ENCODE peak calls at places on chromosomes 1 and 21, in five cellular contexts. One of them, this sample, is unnamed.

GRCh38 chr21:38441153-38441552 is 57.1 kb downstream of the ERG start:
- DNase-seq in AG09309: no peak
- DNase-seq in colonic mucosa: no peak
- DNase-seq in heart right ventricle: no peak
- DNase-seq in RWPE1: no peak
- DNase-seq in this sample: no peak

GRCh38 chr1:205205055-205205454 is 6.4 kb downstream of the DSTYK start:
- DNase-seq in AG09309: no peak
- DNase-seq in colonic mucosa: no peak
- DNase-seq in heart right ventricle: no peak
- DNase-seq in RWPE1: no peak
- DNase-seq in this sample: no peak

GRCh38 chr1:104946558-104947210 is 1197.0 kb downstream of the AMY1C start:
- DNase-seq in AG09309: no peak
- DNase-seq in colonic mucosa: no peak
- DNase-seq in heart right ventricle: no peak
- DNase-seq in RWPE1: no peak
- DNase-seq in this sample: no peak

GRCh38 chr1:160097911-160098851 is at the start of gene IGSF8:
- DNase-seq in AG09309: no peak
- DNase-seq in colonic mucosa: peak; percentile 96
- DNase-seq in heart right ventricle: peak; percentile 93
- DNase-seq in RWPE1: no peak
- DNase-seq in this sample: peak; percentile 92

GRCh38 chr1:47184090-47184735 is 5.6 kb downstream of the PDZK1IP1 start:
- DNase-seq in AG09309: no peak
- DNase-seq in colonic mucosa: no peak
- DNase-seq in heart right ventricle: no peak
- DNase-seq in RWPE1: no peak
- DNase-seq in this sample: no peak

GRCh38 chr1:47710075-47711071 is 272.5 kb downstream of the FOXD2 start:
- DNase-seq in AG09309: no peak
- DNase-seq in colonic mucosa: peak; percentile 83
- DNase-seq in heart right ventricle: peak; percentile 83
- DNase-seq in RWPE1: peak; percentile 88
- DNase-seq in this sample: peak; percentile 69

GRCh38 chr1:34286547-34286946 is 109.8 kb downstream of the C1orf94 start:
- DNase-seq in AG09309: no peak
- DNase-seq in colonic mucosa: no peak
- DNase-seq in heart right ventricle: no peak
- DNase-seq in RWPE1: no peak
- DNase-seq in this sample: no peak

GRCh38 chr1:223298706-223299105 is 65.3 kb downstream of the SUSD4 start:
- DNase-seq in AG09309: no peak
- DNase-seq in colonic mucosa: no peak
- DNase-seq in heart right ventricle: no peak
- DNase-seq in RWPE1: no peak
- DNase-seq in this sample: no peak

GRCh38 chr21:42460391-42461184 is 35.4 kb downstream of the RSPH1 start:
- DNase-seq in AG09309: no peak
- DNase-seq in colonic mucosa: no peak
- DNase-seq in heart right ventricle: no peak
- DNase-seq in RWPE1: no peak
- DNase-seq in this sample: no peak

GRCh38 chr1:166489670-166490436 is 323.1 kb upstream of the FAM78B start:
- DNase-seq in AG09309: no peak
- DNase-seq in colonic mucosa: peak; percentile 20
- DNase-seq in heart right ventricle: no peak
- DNase-seq in RWPE1: peak; percentile 2
- DNase-seq in this sample: no peak

GRCh38 chr1:160115545-160116276 is at the start of gene ATP1A2:
- DNase-seq in AG09309: no peak
- DNase-seq in colonic mucosa: no peak
- DNase-seq in heart right ventricle: peak; percentile 60
- DNase-seq in RWPE1: no peak
- DNase-seq in this sample: no peak

GRCh38 chr1:163036661-163037060 is 32.5 kb upstream of the RGS4 start:
- DNase-seq in AG09309: no peak
- DNase-seq in colonic mucosa: no peak
- DNase-seq in heart right ventricle: no peak
- DNase-seq in RWPE1: no peak
- DNase-seq in this sample: no peak

GRCh38 chr1:100461222-100461621 is 76.7 kb upstream of the GPR88 start:
- DNase-seq in AG09309: no peak
- DNase-seq in colonic mucosa: no peak
- DNase-seq in heart right ventricle: no peak
- DNase-seq in RWPE1: no peak
- DNase-seq in this sample: no peak

GRCh38 chr1:163090321-163090945 is 21.3 kb downstream of the RGS4 start:
- DNase-seq in AG09309: no peak
- DNase-seq in colonic mucosa: no peak
- DNase-seq in heart right ventricle: no peak
- DNase-seq in RWPE1: no peak
- DNase-seq in this sample: no peak

GRCh38 chr1:94428441-94428840 is 10.3 kb downstream of the ABCD3 start:
- DNase-seq in AG09309: no peak
- DNase-seq in colonic mucosa: no peak
- DNase-seq in heart right ventricle: no peak
- DNase-seq in RWPE1: no peak
- DNase-seq in this sample: no peak

GRCh38 chr1:240831191-240831631 is 219.3 kb upstream of the GREM2 start:
- DNase-seq in AG09309: peak; percentile 94
- DNase-seq in colonic mucosa: no peak
- DNase-seq in heart right ventricle: no peak
- DNase-seq in RWPE1: peak; percentile 59
- DNase-seq in this sample: no peak

GRCh38 chr1:54874079-54874830 is 12.7 kb downstream of the DHCR24 start:
- DNase-seq in AG09309: no peak
- DNase-seq in colonic mucosa: no peak
- DNase-seq in heart right ventricle: no peak
- DNase-seq in RWPE1: no peak
- DNase-seq in this sample: no peak

GRCh38 chr1:10724948-10725852 is 71.2 kb downstream of the CASZ1 start:
- DNase-seq in AG09309: peak; percentile 52
- DNase-seq in colonic mucosa: no peak
- DNase-seq in heart right ventricle: peak; percentile 72
- DNase-seq in RWPE1: no peak
- DNase-seq in this sample: peak; percentile 63

GRCh38 chr1:162882248-162882666 is 21.3 kb upstream of the CCDC190 start:
- DNase-seq in AG09309: no peak
- DNase-seq in colonic mucosa: no peak
- DNase-seq in heart right ventricle: no peak
- DNase-seq in RWPE1: no peak
- DNase-seq in this sample: no peak

GRCh38 chr1:151187205-151187604 is 2.8 kb downstream of the VPS72 start:
- DNase-seq in AG09309: no peak
- DNase-seq in colonic mucosa: no peak
- DNase-seq in heart right ventricle: no peak
- DNase-seq in RWPE1: no peak
- DNase-seq in this sample: no peak

GRCh38 chr1:24526045-24526444 is 23.4 kb downstream of the RCAN3 start:
- DNase-seq in AG09309: no peak
- DNase-seq in colonic mucosa: no peak
- DNase-seq in heart right ventricle: no peak
- DNase-seq in RWPE1: no peak
- DNase-seq in this sample: no peak

GRCh38 chr1:18336811-18337210 is 143.9 kb upstream of the KLHDC7A start:
- DNase-seq in AG09309: no peak
- DNase-seq in colonic mucosa: no peak
- DNase-seq in heart right ventricle: no peak
- DNase-seq in RWPE1: no peak
- DNase-seq in this sample: no peak

GRCh38 chr1:98921817-98922216 is 82.8 kb downstream of the PLPPR5 start:
- DNase-seq in AG09309: no peak
- DNase-seq in colonic mucosa: no peak
- DNase-seq in heart right ventricle: no peak
- DNase-seq in RWPE1: peak; percentile 50
- DNase-seq in this sample: no peak

GRCh38 chr1:89791064-89791721 is 29.6 kb upstream of the LRRC8D start:
- DNase-seq in AG09309: no peak
- DNase-seq in colonic mucosa: no peak
- DNase-seq in heart right ventricle: no peak
- DNase-seq in RWPE1: no peak
- DNase-seq in this sample: no peak

DNA sequence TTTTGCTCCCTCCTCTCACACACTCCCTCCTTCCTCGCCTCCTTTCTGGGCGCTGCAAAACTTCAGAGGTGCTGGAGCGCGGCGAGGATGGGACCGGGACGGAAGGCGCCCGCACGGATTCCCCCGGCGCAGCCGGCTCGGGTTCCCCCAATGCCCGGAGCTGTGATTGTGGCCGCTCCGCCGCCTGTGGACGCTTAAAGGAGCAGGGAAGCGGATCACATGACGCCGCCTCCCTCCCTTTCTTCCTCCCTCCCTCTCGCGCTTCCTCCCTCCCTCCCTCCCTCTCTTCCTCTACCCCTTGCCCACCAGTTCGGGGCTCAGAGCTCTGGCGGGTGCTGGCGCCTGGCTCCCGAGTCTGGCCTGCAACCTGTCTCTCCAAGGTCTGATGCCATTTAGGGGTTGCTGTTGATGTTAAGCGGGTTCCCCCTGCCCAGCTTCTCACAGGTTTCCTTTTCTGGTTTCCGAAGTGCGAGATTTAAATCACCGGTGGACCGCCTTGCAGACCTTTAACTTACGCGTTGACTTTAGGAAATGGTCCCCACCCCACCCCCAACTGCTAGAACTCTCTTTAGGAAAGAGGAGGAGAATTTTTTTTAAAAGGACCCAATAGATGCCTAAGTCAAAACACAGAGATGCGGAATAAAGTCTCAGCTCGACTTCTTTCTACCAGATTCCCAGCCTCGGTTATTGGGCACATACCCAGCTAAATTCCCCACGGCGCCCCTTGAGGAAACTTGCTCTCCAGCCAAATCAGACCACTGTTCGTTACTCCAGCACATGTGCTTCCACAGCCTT is at the start of gene WLS:
- DNase-seq in AG09309: no peak
- DNase-seq in colonic mucosa: peak; percentile 87
- DNase-seq in heart right ventricle: peak; percentile 79
- DNase-seq in RWPE1: peak; percentile 67
- DNase-seq in this sample: peak; percentile 78
- TF ChIP-seq CTCF in AG09309: no peak
- TF ChIP-seq CTCF in colonic mucosa: no peak
- TF ChIP-seq CTCF in heart right ventricle: no peak
- TF ChIP-seq CTCF in RWPE1: no peak
- TF ChIP-seq CTCF in this sample: peak; percentile 28

GRCh38 chr21:33894736-33895288 is 20.8 kb downstream of the ATP5PO start:
- DNase-seq in AG09309: peak; percentile 61
- DNase-seq in colonic mucosa: peak; percentile 58
- DNase-seq in heart right ventricle: peak; percentile 73
- DNase-seq in RWPE1: peak; percentile 82
- DNase-seq in this sample: peak; percentile 81

GRCh38 chr21:33895356-33895755 is 20.2 kb downstream of the ATP5PO start:
- DNase-seq in AG09309: no peak
- DNase-seq in colonic mucosa: no peak
- DNase-seq in heart right ventricle: no peak
- DNase-seq in RWPE1: no peak
- DNase-seq in this sample: no peak

GRCh38 chr21:33893917-33894316 is 21.7 kb downstream of the ATP5PO start:
- DNase-seq in AG09309: no peak
- DNase-seq in colonic mucosa: no peak
- DNase-seq in heart right ventricle: no peak
- DNase-seq in RWPE1: no peak
- DNase-seq in this sample: no peak

GRCh38 chr21:33890187-33890586 is 25.4 kb downstream of the ATP5PO start:
- DNase-seq in AG09309: no peak
- DNase-seq in colonic mucosa: no peak
- DNase-seq in heart right ventricle: no peak
- DNase-seq in RWPE1: no peak
- DNase-seq in this sample: no peak

DNA sequence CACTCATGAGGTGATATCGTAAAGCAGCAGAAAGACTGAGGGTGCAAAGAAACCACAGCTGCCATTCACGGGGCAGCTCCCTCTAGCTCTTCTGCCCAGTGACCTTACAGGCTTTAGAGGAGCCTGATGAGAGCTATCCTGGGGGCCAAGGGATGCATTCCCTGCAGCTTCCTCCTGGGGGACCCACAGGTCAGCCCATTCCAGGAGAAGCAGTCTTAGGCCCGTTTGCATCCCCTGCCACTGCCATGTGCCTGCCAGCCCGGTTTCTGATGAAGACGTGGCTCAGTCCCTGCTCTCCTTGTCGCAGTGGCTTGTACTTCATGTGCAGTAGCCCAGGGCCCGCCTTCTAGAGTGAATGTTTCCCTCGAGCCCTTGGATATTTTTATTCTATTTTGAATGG is 22.8 kb downstream of the ATP5PO start:
- DNase-seq in AG09309: no peak
- DNase-seq in colonic mucosa: no peak
- DNase-seq in heart right ventricle: no peak
- DNase-seq in RWPE1: no peak
- DNase-seq in this sample: no peak
- TF ChIP-seq CTCF in AG09309: no peak
- TF ChIP-seq CTCF in colonic mucosa: no peak
- TF ChIP-seq CTCF in heart right ventricle: no peak
- TF ChIP-seq CTCF in RWPE1: no peak
- TF ChIP-seq CTCF in this sample: no peak

DNA sequence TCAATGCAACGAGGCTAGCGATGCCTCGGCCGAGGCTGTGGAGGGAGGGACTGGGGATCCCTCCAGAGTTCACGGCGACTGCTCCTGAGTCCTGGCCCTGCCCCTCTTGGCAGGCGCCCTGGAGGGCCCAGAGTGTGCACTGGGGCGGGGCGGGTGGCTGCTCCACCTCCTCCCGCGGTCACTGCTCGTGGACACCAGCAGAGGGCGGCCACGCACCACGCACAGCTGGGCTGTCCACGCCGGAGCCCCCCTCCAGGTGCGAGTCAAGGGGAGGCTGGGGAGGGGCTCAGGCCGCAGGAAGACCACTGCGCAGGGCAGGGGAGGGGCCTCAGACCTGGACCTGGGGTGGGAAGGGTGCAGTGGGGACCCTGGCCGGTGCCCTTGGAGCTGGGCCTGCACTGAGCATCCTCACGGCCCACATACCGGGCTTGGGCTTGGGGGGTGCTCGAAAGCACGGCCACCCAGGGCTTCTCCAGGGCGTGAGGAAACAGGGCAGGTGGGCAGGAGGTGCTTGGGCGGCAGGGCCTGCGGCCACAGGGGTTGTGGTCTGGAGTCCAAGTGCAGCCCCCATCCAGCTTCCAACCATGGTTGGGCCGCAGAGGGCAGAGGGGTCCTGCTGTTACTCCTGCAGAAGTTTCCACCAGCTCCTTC is 20.6 kb upstream of the TTC34 start:
- DNase-seq in AG09309: no peak
- DNase-seq in colonic mucosa: peak; percentile 22
- DNase-seq in heart right ventricle: peak; percentile 62
- DNase-seq in RWPE1: no peak
- DNase-seq in this sample: no peak
- TF ChIP-seq CTCF in AG09309: peak; percentile 22
- TF ChIP-seq CTCF in colonic mucosa: peak; percentile 66
- TF ChIP-seq CTCF in heart right ventricle: peak; percentile 56
- TF ChIP-seq CTCF in RWPE1: peak; percentile 11
- TF ChIP-seq CTCF in this sample: peak; percentile 35

GRCh38 chr1:164163291-164163845 is 395.6 kb upstream of the PBX1 start:
- DNase-seq in AG09309: no peak
- DNase-seq in colonic mucosa: no peak
- DNase-seq in heart right ventricle: no peak
- DNase-seq in RWPE1: no peak
- DNase-seq in this sample: no peak
- TF ChIP-seq CTCF in AG09309: no peak
- TF ChIP-seq CTCF in colonic mucosa: no peak
- TF ChIP-seq CTCF in heart right ventricle: no peak
- TF ChIP-seq CTCF in RWPE1: no peak
- TF ChIP-seq CTCF in this sample: no peak

GRCh38 chr1:40363721-40364120 is 9.8 kb upstream of the SMAP2 start:
- DNase-seq in AG09309: no peak
- DNase-seq in colonic mucosa: no peak
- DNase-seq in heart right ventricle: no peak
- DNase-seq in RWPE1: no peak
- DNase-seq in this sample: no peak
- TF ChIP-seq CTCF in AG09309: no peak
- TF ChIP-seq CTCF in colonic mucosa: no peak
- TF ChIP-seq CTCF in heart right ventricle: no peak
- TF ChIP-seq CTCF in RWPE1: no peak
- TF ChIP-seq CTCF in this sample: no peak